ENCODE peak calls at places on chromosomes 2 and 18, in six cellular contexts. E is hippocampal formation, J is HFFc6, T is mammary epithelial cell, O is posterior vena cava, K is naive B cell. W is an unnamed sample.

GRCh38 chr2:74025971-74026612 is 41.4 kb downstream of the TET3 start:
- DNase-seq in O (no peak), K (no peak), E (no peak), T (peak), J (peak), W (no peak)

GRCh38 chr2:96205238-96205637 is 3.4 kb downstream of the STARD7 start:
- DNase-seq in J (peak), T (peak), K (no peak), E (peak), O (no peak), W (peak)

GRCh38 chr2:157894694-157895450 is 18.7 kb upstream of the ACVR1 start:
- DNase-seq in K (no peak), E (no peak), O (no peak), T (peak), J (peak), W (no peak)

GRCh38 chr2:174025271-174026121 is 60.3 kb upstream of the SP3 start:
- DNase-seq in O (peak), K (no peak), T (no peak), E (no peak), J (no peak), W (peak)

GRCh38 chr18:55633032-55633431 is 45.0 kb upstream of the TCF4 start:
- DNase-seq in T (peak), K (no peak), O (no peak), E (no peak), J (no peak), W (no peak)

GRCh38 chr2:207616185-207616584 is 9.0 kb downstream of the METTL21A start:
- DNase-seq in K (no peak), T (peak), E (no peak), O (no peak), J (peak), W (no peak)

GRCh38 chr2:209113030-209113429 is 310.8 kb upstream of the MAP2 start:
- DNase-seq in K (no peak), E (no peak), O (no peak), T (no peak), J (no peak), W (no peak)

GRCh38 chr2:64819774-64820688 is 166.3 kb upstream of the SERTAD2 start:
- DNase-seq in J (peak), E (no peak), O (no peak), K (peak), T (no peak), W (no peak)

W was measured in AML-193.